ENCODE peak calls at places on chromosomes 1 and 21, in eight cellular contexts. S is IMR-90; N is natural killer cell; X is pancreas; E is stimulated activated CD4-positive, alpha-beta T cell treated with anti-CD3 and anti-CD28 coated beads, Interleukin-15, amount 100 ng/mL, for 1 hour; V is CD14-positive monocyte; J is NB4; M is retina. G is an unnamed sample.

GRCh38 chr1:97270508-97271307 is 549.1 kb downstream of the PTBP2 start:
- DNase-seq in M (no peak), E (no peak), N (no peak), X (no peak), S (peak; percentile 56), V (no peak), J (peak; percentile 18), G (no peak)

GRCh38 chr21:27001526-27001925 is 34.6 kb upstream of the ADAMTS5 start:
- DNase-seq in X (no peak), N (no peak), M (no peak), V (no peak), J (no peak), E (no peak), S (no peak), G (no peak)

GRCh38 chr1:92495392-92496066 is 8.8 kb upstream of the GFI1 start:
- DNase-seq in S (no peak), E (no peak), X (no peak), J (no peak), M (no peak), V (no peak), N (no peak), G (no peak)

GRCh38 chr21:26806734-26807372 is 38.4 kb downstream of the ADAMTS1 start:
- DNase-seq in J (no peak), M (no peak), N (no peak), X (no peak), E (no peak), V (no peak), S (peak; percentile 81), G (no peak)

GRCh38 chr1:157920748-157921147 is 72.7 kb upstream of the KIRREL1 start:
- DNase-seq in J (no peak), S (no peak), V (no peak), N (no peak), M (no peak), E (no peak), X (no peak), G (no peak)

GRCh38 chr21:42939581-42940413 is 14.4 kb upstream of the ERVH48-1 start:
- DNase-seq in X (peak; percentile 74), V (peak; percentile 58), S (peak; percentile 99), N (no peak), M (no peak), J (peak; percentile 67), E (no peak), G (peak; percentile 61)

GRCh38 chr1:61183471-61184034 is 101.2 kb downstream of the NFIA start:
- DNase-seq in E (no peak), M (no peak), J (no peak), N (no peak), V (no peak), S (peak; percentile 36), X (peak; percentile 69), G (peak; percentile 27)

GRCh38 chr1:183673605-183674150 is 20.6 kb upstream of the APOBEC4 start:
- DNase-seq in J (no peak), V (no peak), N (no peak), X (no peak), E (no peak), S (no peak), M (no peak), G (no peak)

GRCh38 chr1:210143465-210144062 is 89.0 kb upstream of the SERTAD4 start:
- DNase-seq in E (peak; percentile 9), V (no peak), N (no peak), M (peak; percentile 13), J (peak; percentile 63), X (peak; percentile 52), S (peak; percentile 68), G (peak; percentile 72)

GRCh38 chr21:24225432-24225831 is 1381.8 kb downstream of the MRPL39 start:
- DNase-seq in J (no peak), X (no peak), M (no peak), V (no peak), E (no peak), N (no peak), S (peak; percentile 87), G (no peak)

GRCh38 chr1:19260211-19261138 is 8.9 kb downstream of the MRTO4 start:
- DNase-seq in E (no peak), V (no peak), M (no peak), S (peak; percentile 94), N (no peak), X (no peak), J (peak; percentile 25), G (no peak)

GRCh38 chr1:64080947-64081562 is 122.4 kb upstream of the UBE2U start:
- DNase-seq in E (no peak), M (no peak), X (no peak), S (peak; percentile 61), J (no peak), N (no peak), V (no peak), G (no peak)

GRCh38 chr1:203691454-203691853 is 64.8 kb downstream of the ATP2B4 start:
- DNase-seq in M (no peak), J (no peak), V (no peak), S (no peak), X (no peak), E (no peak), N (no peak), G (no peak)

GRCh38 chr1:234658143-234658542 is 48.2 kb upstream of the IRF2BP2 start:
- DNase-seq in M (no peak), J (no peak), X (peak; percentile 62), S (peak; percentile 73), N (no peak), E (no peak), V (no peak), G (peak; percentile 95)

GRCh38 chr1:100391675-100392074 is 39.4 kb downstream of the CDC14A start:
- DNase-seq in X (no peak), S (no peak), M (no peak), E (no peak), J (no peak), V (no peak), N (no peak), G (no peak)

GRCh38 chr1:174723815-174724214 is 275.9 kb upstream of the CACYBP start:
- DNase-seq in N (no peak), E (no peak), V (no peak), M (no peak), J (no peak), X (no peak), S (no peak), G (no peak)

GRCh38 chr1:14782741-14783591 is 184.5 kb downstream of the KAZN start:
- DNase-seq in M (peak; percentile 46), X (no peak), J (peak; percentile 74), N (no peak), S (no peak), V (no peak), E (no peak), G (no peak)

GRCh38 chr1:214454619-214455396 is 96.6 kb downstream of the PTPN14 start:
- DNase-seq in M (no peak), N (no peak), V (no peak), J (peak; percentile 71), X (no peak), E (no peak), S (peak; percentile 91), G (no peak)

GRCh38 chr1:26094677-26095383 is 16.8 kb upstream of the PDIK1L start:
- DNase-seq in J (no peak), X (no peak), M (peak; percentile 51), S (no peak), V (no peak), N (no peak), E (no peak), G (no peak)

GRCh38 chr21:42539931-42540343 is 26.3 kb downstream of the SLC37A1 start:
- DNase-seq in M (no peak), N (no peak), E (no peak), V (no peak), X (no peak), J (peak; percentile 81), S (no peak), G (no peak)

GRCh38 chr1:213070399-213070798 is 19.4 kb downstream of the RPS6KC1 start:
- DNase-seq in J (peak; percentile 56), E (no peak), X (no peak), N (no peak), V (no peak), S (peak; percentile 86), M (peak; percentile 4), G (no peak)

GRCh38 chr1:108574008-108574407 is 14.1 kb downstream of the EEIG2 start:
- DNase-seq in N (no peak), X (no peak), E (no peak), M (no peak), S (no peak), V (no peak), J (no peak), G (no peak)

GRCh38 chr1:170218261-170218660 is 72.5 kb downstream of the NTMT2 start:
- DNase-seq in E (no peak), M (no peak), N (no peak), X (no peak), S (peak; percentile 23), J (no peak), V (no peak), G (no peak)

GRCh38 chr1:117595993-117596720 is 9.7 kb upstream of the TENT5C start:
- DNase-seq in J (peak; percentile 41), X (no peak), N (no peak), V (no peak), S (no peak), M (no peak), E (no peak), G (no peak)

GRCh38 chr1:21066365-21067012 is 110.2 kb downstream of the EIF4G3 start:
- DNase-seq in J (no peak), S (no peak), E (no peak), V (no peak), N (no peak), X (no peak), M (no peak), G (no peak)

GRCh38 chr1:9859252-9860014 is 35.7 kb upstream of the CLSTN1 start:
- DNase-seq in S (peak; percentile 15), V (no peak), N (no peak), X (no peak), J (peak; percentile 27), E (no peak), M (no peak), G (peak; percentile 45)

GRCh38 chr1:219459321-219460105 is 153.4 kb downstream of the ZC3H11B start:
- DNase-seq in S (no peak), V (no peak), M (peak; percentile 8), X (no peak), J (no peak), E (no peak), N (no peak), G (no peak)

GRCh38 chr1:55311057-55311631 is 96.0 kb upstream of the USP24 start:
- DNase-seq in X (no peak), N (no peak), E (no peak), M (no peak), J (no peak), V (no peak), S (peak; percentile 46), G (no peak)

GRCh38 chr1:38009088-38009840 is 3.3 kb upstream of the UTP11 start:
- DNase-seq in E (no peak), N (peak; percentile 56), J (peak; percentile 97), M (no peak), X (no peak), S (peak; percentile 78), V (peak; percentile 67), G (no peak)

GRCh38 chr1:87508247-87508646 is 179.6 kb downstream of the LMO4 start:
- DNase-seq in E (no peak), J (no peak), M (no peak), V (no peak), S (peak; percentile 55), X (no peak), N (no peak), G (no peak)

GRCh38 chr1:52567943-52568342 is 15.1 kb upstream of the TUT4 start:
- DNase-seq in J (peak; percentile 34), N (no peak), S (no peak), X (no peak), V (no peak), M (no peak), E (no peak), G (no peak)

GRCh38 chr1:38045431-38046332 is 911 bp downstream of the POU3F1 start:
- DNase-seq in E (no peak), V (no peak), S (no peak), M (peak; percentile 88), X (no peak), N (no peak), J (peak; percentile 25), G (no peak)

GRCh38 chr21:36188081-36188681 is 31.6 kb downstream of the DOP1B start:
- DNase-seq in X (peak; percentile 69), M (no peak), S (no peak), N (no peak), V (no peak), E (no peak), J (no peak), G (peak; percentile 63)

GRCh38 chr21:43994085-43994484 is 18.0 kb upstream of the TRAPPC10 start:
- DNase-seq in S (no peak), N (no peak), M (no peak), J (no peak), E (no peak), X (no peak), V (no peak), G (no peak)